ENCODE peak calls at places on chromosomes 1 and 21, in five cellular contexts. D, U, P, B and K are unnamed samples.

GRCh38 chr21:34107606-34108005 is 34.2 kb downstream of the MRPS6 start:
- DNase-seq in D (no peak), U (no peak), P (no peak), B (no peak), K (no peak)

GRCh38 chr1:207128336-207128921 is 24.4 kb downstream of the C4BPA start:
- DNase-seq in D (no peak), U (no peak), P (no peak), B (no peak), K (no peak)

GRCh38 chr1:235739124-235739523 is 89.5 kb upstream of the GNG4 start:
- DNase-seq in D (peak), U (no peak), P (no peak), B (no peak), K (no peak)

GRCh38 chr1:61853545-61853944 is 111.3 kb downstream of the PATJ start:
- DNase-seq in D (no peak), U (peak), P (no peak), B (no peak), K (no peak)

GRCh38 chr1:245245021-245245667 is 90.4 kb downstream of the KIF26B start:
- DNase-seq in D (no peak), U (no peak), P (no peak), B (no peak), K (no peak)

GRCh38 chr1:38872401-38873026 is 634 bp downstream of the MYCBP start:
- DNase-seq in D (no peak), U (no peak), P (no peak), B (no peak), K (no peak)

GRCh38 chr1:63189677-63190076 is 132.7 kb upstream of the FOXD3 start:
- DNase-seq in D (no peak), U (peak), P (no peak), B (no peak), K (peak)

GRCh38 chr1:210232524-210233215 is at the start of gene SERTAD4:
- DNase-seq in D (peak), U (peak), P (peak), B (no peak), K (peak)

GRCh38 chr1:183159960-183160359 is 26.1 kb upstream of the LAMC2 start:
- DNase-seq in D (peak), U (no peak), P (no peak), B (no peak), K (peak)

GRCh38 chr1:58283380-58284338 is 262.9 kb downstream of the OMA1 start:
- DNase-seq in D (no peak), U (no peak), P (no peak), B (no peak), K (no peak)

GRCh38 chr1:226120398-226120797 is 57.9 kb downstream of the H3-3A start:
- DNase-seq in D (no peak), U (no peak), P (no peak), B (no peak), K (no peak)

GRCh38 chr21:28856588-28857250 is 136.0 kb downstream of the LTN1 start:
- DNase-seq in D (no peak), U (no peak), P (no peak), B (no peak), K (no peak)

GRCh38 chr1:207673399-207673798 is 28.5 kb downstream of the CR1L start:
- DNase-seq in D (no peak), U (no peak), P (no peak), B (no peak), K (no peak)

GRCh38 chr1:92786298-92786901 is 1.5 kb upstream of the EVI5 start:
- DNase-seq in D (no peak), U (no peak), P (no peak), B (no peak), K (no peak)

GRCh38 chr1:40039757-40040510 is 595 bp upstream of the CAP1 start:
- DNase-seq in D (peak), U (peak), P (peak), B (peak), K (peak)

GRCh38 chr21:29777155-29777554 is 162.6 kb downstream of the GRIK1 start:
- DNase-seq in D (no peak), U (no peak), P (no peak), B (no peak), K (no peak)

GRCh38 chr1:167229719-167230385 is 9.2 kb downstream of the POU2F1 start:
- DNase-seq in D (no peak), U (no peak), P (no peak), B (no peak), K (no peak)

GRCh38 chr1:167056529-167057296 is 33.5 kb downstream of the GPA33 start:
- DNase-seq in D (no peak), U (no peak), P (no peak), B (no peak), K (peak)

GRCh38 chr1:180680558-180681144 is 48.8 kb downstream of the XPR1 start:
- DNase-seq in D (no peak), U (no peak), P (no peak), B (no peak), K (no peak)

GRCh38 chr1:183105449-183105848 is 80.6 kb upstream of the LAMC2 start:
- DNase-seq in D (no peak), U (no peak), P (no peak), B (no peak), K (no peak)

DNA sequence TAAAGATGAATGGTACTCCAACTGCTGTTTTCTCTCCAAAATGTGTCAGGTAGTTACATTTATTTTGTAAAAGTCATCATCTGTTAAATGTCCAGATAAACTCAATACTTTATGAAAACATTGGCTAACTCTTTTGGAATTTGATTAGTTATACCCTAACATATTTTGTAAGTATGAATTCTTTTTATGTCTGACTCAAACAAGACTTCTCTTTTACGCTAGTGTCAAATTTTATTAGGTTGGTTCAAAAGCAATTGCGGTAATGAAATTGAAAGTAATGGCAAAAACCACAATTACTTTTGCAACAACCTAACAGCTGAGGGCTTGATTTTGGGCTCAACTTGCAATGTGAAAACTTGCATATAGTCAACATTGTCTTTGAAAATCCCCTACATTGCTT is 41.0 kb upstream of the USP25 start:
- DNase-seq in D (no peak), U (no peak), P (no peak), B (no peak), K (no peak)
- TF ChIP-seq JUND in D (no peak), U (no peak), P (no peak), B (no peak), K (no peak)

GRCh38 chr1:41282679-41283317 is 40.7 kb upstream of the SCMH1 start:
- DNase-seq in D (peak), U (peak), P (peak), B (peak), K (peak)
- TF ChIP-seq JUND in D (no peak), U (no peak), P (no peak), B (no peak), K (no peak)

GRCh38 chr1:110188116-110188618 is 21.9 kb upstream of the KCNC4 start:
- DNase-seq in D (no peak), U (peak), P (no peak), B (no peak), K (no peak)
- TF ChIP-seq JUND in D (no peak), U (no peak), P (no peak), B (no peak), K (no peak)

DNA sequence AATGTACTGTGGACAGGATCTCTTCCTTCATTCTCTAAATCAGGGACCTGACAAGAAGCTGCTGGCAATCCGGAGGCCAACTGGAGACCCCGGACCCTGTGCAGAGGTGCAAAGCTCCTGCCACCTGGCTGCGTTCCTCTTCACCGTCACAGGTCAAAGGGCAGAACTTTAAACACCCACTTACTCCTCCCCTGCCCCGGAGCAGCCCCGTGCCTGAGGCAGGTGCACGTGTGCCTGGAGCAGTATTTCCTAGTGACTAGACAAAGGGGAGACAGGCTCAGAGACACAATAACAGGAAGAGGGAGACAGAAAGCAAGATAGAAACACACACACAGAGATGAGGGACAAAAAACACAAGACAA is 6.6 kb upstream of the PIGC start:
- DNase-seq in D (no peak), U (no peak), P (no peak), B (no peak), K (no peak)
- TF ChIP-seq JUND in D (no peak), U (no peak), P (no peak), B (no peak), K (no peak)